ENCODE peak calls at places on chromosome 1, in four cellular contexts. X is endothelial cell of umbilical vein, Z is HepG2, Y is K562. E is an unnamed sample.

GRCh38 chr1:36576118-36576517 is 93.4 kb upstream of the CSF3R start:
- DNase-seq in X (peak; percentile 49), Z (peak; percentile 24), Y (peak; percentile 88), E (peak; percentile 49)

GRCh38 chr1:37621326-37621870 is 13.3 kb downstream of the RSPO1 start:
- DNase-seq in X (no peak), Z (no peak), Y (no peak), E (no peak)

GRCh38 chr1:238832106-238832505 is 554.3 kb upstream of the CHRM3 start:
- DNase-seq in X (no peak), Z (no peak), Y (no peak), E (no peak)

GRCh38 chr1:159889821-159890252 is 10.1 kb downstream of the CFAP45 start:
- DNase-seq in X (peak; percentile 94), Z (no peak), Y (peak; percentile 66), E (no peak)

GRCh38 chr1:110243581-110243980 is 33.5 kb downstream of the KCNC4 start:
- DNase-seq in X (no peak), Z (no peak), Y (no peak), E (no peak)

GRCh38 chr1:11913291-11913690 is 12.9 kb downstream of the KIAA2013 start:
- DNase-seq in X (no peak), Z (peak; percentile 38), Y (no peak), E (no peak)

GRCh38 chr1:17168480-17168878 is 36.4 kb upstream of the PADI1 start:
- DNase-seq in X (no peak), Z (no peak), Y (no peak), E (no peak)

GRCh38 chr1:101993703-101994102 is 3.0 kb downstream of the OLFM3 start:
- DNase-seq in X (no peak), Z (no peak), Y (no peak), E (no peak)

GRCh38 chr1:202794049-202794725 is 14.0 kb downstream of the KDM5B start:
- DNase-seq in X (no peak), Z (no peak), Y (no peak), E (no peak)

GRCh38 chr1:177966199-177966598 is 3.7 kb downstream of the SEC16B start:
- DNase-seq in X (no peak), Z (no peak), Y (no peak), E (no peak)

GRCh38 chr1:64302194-64302593 is 98.8 kb downstream of the UBE2U start:
- DNase-seq in X (no peak), Z (no peak), Y (no peak), E (no peak)

GRCh38 chr1:64308856-64309255 is 105.4 kb downstream of the UBE2U start:
- DNase-seq in X (peak; percentile 15), Z (no peak), Y (no peak), E (no peak)

GRCh38 chr1:64302971-64303370 is 99.5 kb downstream of the UBE2U start:
- DNase-seq in X (no peak), Z (no peak), Y (no peak), E (no peak)

GRCh38 chr1:64309468-64309867 is 106.0 kb downstream of the UBE2U start:
- DNase-seq in X (no peak), Z (no peak), Y (no peak), E (no peak)

DNA sequence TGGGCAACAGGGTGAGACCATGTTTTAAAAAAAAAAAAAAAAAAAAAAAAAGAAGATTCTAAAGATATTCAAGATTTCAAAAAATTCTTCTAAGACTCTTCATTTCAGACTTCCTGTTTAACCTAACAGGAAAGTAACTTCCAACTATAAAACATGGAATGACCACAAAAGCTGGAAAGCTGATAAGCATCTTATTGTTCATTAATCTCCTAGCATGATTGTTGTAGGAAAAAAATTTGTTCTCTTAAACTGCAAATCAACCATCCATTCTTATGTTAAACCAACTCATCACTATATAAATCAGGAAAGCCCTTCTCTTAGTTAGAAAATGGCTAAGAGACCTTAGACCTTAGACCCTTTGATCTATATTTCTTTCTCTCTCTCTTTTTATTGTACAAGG is 101.3 kb downstream of the UBE2U start:
- DNase-seq in X (peak; percentile 49), Z (no peak), Y (no peak), E (no peak)
- H2AFZ ChIP-seq in X (no peak overlapping the region), Z (no peak overlapping the region), Y (no peak overlapping the region), E (no peak overlapping the region)

DNA sequence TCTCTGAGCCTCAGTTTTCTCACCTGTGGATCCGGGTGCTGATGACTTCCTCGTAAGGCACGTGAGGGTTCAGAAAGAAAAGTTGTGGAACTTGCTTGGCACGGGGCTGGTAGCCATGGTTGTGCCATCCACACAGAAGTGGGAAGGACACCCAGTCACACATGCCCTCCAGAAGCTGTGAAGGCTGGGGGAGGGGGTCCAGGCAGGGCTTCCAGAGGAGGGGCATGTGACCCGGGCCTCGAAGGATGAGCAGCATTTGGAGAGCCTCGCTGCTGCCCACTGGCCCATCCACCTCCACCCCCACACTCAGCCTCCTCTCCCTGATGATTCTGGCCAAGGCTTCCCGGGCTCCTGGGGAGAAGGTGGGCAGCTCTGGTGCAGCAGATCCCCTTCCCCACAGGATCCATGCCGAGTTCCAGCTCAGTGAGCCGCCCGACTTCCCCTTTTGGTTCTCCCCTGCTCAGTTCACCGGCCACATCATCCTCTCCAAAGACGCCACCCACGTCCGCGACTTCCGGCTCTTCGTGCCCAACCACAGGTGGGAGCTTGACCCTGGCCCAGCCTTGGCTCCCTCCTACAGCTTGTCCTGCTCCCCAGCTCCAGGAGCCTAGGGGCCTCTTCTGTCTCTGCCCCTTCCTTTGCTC is 9.4 kb downstream of the SELENON start:
- DNase-seq in X (no peak), Z (no peak), Y (no peak), E (no peak)
- TF ChIP-seq JUN in X (no peak), Z (no peak), Y (no peak), E (no peak)

DNA sequence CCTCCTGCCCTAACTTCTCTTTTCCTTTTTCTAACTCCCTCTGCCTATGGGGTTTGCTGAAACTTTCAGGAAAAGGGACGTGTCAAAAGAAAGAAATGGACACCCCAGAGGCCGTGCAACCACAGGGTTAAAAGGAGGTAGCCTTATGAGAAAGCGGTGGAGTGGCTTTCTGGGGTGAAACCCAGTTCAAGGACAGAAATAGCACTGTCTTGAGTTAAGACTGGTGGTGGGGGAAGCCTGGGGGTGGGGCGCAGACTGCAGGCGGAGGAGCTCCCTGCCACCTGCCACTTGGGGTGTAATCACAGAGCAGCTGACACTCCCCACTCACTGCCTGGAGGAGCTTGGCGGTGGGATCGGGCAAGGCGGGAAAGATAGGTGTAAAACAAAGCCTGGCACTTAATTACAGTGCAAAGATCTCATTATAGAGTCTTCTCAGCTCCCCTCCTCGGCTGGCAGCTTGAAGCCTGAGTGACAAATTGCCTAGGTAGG is 756 bp upstream of the TLR5 start:
- DNase-seq in X (no peak), Z (no peak), Y (peak; percentile 90), E (no peak)
- H2AFZ ChIP-seq in X (peak overlapping the region; percentile 95), Z (no peak overlapping the region), Y (peak overlapping the region; percentile 98), E (peak overlapping the region; percentile 97)

GRCh38 chr1:223114871-223115270 is 28.2 kb downstream of the TLR5 start:
- DNase-seq in X (peak; percentile 81), Z (no peak), Y (no peak), E (no peak)

GRCh38 chr1:223110963-223111362 is 32.1 kb downstream of the TLR5 start:
- DNase-seq in X (no peak), Z (no peak), Y (no peak), E (no peak)

DNA sequence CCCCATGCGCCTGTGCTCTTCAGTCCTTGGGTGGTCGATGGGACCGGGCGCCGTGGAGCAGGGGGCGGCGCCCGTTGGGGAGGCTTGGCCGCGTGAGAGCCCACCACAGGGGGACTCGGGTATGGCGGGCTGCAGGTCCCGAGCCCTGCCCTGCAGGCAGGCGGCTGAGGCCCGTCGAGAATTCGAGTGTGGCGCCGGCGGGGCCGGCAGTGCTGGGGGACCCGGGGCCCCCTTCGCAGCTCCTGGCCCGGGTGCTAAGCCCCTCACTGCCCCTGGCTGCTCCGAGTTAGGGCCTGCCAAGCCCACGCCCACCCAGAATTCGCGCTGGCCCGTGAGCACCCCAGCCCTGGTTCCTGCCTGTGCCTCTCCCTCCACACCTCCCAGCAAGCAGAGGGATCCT is 26.1 kb downstream of the TLR5 start:
- DNase-seq in X (no peak), Z (no peak), Y (no peak), E (no peak)
- TF ChIP-seq JUN in X (no peak), Z (no peak), Y (no peak), E (no peak)

GRCh38 chr1:75134939-75135828 is 996 bp downstream of the LHX8 start:
- DNase-seq in X (peak; percentile 54), Z (no peak), Y (no peak), E (no peak)
- H2AFZ ChIP-seq in X (no peak overlapping the region), Z (no peak overlapping the region), Y (no peak overlapping the region), E (peak overlapping the region; percentile 71)

GRCh38 chr1:154711416-154711815 is 103.4 kb upstream of the ADAR start:
- DNase-seq in X (no peak), Z (no peak), Y (no peak), E (no peak)
- TF ChIP-seq JUN in X (no peak), Z (no peak), Y (no peak), E (no peak)

DNA sequence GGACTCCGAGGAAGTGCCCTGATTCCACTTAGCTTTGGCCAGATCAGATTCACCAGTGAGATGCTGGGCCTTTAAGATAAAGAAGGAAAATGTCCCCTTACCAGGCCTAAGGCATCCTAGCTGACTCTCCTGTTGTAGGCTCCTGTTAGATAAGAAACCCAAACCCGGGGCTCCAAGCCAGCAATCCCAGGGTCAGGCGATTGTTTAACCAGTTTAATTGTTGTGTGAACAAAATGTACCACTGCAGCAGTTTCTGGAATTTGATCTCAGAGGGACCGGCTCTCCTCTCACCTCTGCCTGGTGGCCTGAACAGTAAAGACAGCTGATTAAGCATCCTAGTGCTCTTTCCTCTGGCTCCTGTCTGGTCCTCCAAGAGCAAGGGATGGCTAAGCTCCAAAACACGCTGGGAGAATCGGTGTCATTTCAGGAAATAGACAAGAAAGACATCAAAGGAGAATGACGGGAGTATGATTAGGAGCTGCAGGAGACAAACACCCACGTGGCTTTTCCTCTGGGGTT is 9.3 kb upstream of the KLHDC8A start:
- DNase-seq in X (no peak), Z (peak; percentile 14), Y (peak; percentile 19), E (no peak)
- H2AFZ ChIP-seq in X (no peak overlapping the region), Z (no peak overlapping the region), Y (no peak overlapping the region), E (peak overlapping the region; percentile 12)

GRCh38 chr1:231393668-231394067 is 28.4 kb downstream of the EGLN1 start:
- DNase-seq in X (no peak), Z (peak; percentile 28), Y (no peak), E (no peak)
- TF ChIP-seq JUN in X (no peak), Z (no peak), Y (no peak), E (no peak)

DNA sequence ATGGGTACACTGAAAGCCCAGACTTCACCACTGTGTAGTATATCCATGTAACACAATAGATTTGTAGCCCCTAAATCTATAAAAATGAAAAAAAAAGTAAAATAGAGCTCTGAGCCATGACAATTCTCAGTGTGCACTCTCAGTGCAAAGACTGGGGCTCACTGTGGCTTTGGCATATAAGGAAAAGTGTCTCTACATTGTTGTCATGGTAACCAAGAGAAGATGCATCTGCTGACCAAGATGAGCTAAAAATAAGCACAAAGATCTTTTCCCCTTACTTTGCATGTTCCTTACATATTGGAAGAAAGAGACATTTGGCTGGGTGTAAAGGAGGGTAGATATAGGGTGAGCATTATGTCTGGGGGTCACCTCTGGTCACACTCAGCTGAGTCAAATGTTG is 12.0 kb downstream of the PGLYRP4 start:
- DNase-seq in X (no peak), Z (no peak), Y (no peak), E (no peak)
- H2AFZ ChIP-seq in X (no peak overlapping the region), Z (no peak overlapping the region), Y (no peak overlapping the region), E (no peak overlapping the region)

GRCh38 chr1:67789551-67789950 is 43.7 kb downstream of the GNG12 start:
- DNase-seq in X (peak; percentile 81), Z (no peak), Y (no peak), E (no peak)
- TF ChIP-seq JUN in X (no peak), Z (no peak), Y (no peak), E (no peak)

E was measured in H1.